ENCODE peak calls at places on chromosomes 5 and 9, in seven cellular contexts. One of them, this sample, is unnamed.

GRCh38 chr5:120152472-120152871 is 311.6 kb upstream of the PRR16 start:
- DNase-seq in heart left ventricle: no peak
- DNase-seq in cardiac fibroblast: peak; percentile 79
- DNase-seq in SK-N-SH: no peak
- DNase-seq in MM.1S: no peak
- DNase-seq in CD8-positive, alpha-beta memory T cell: no peak
- DNase-seq in fibroblast of villous mesenchyme: peak; percentile 81
- DNase-seq in this sample: no peak

GRCh38 chr5:40672440-40672839 is 7.3 kb upstream of the PTGER4 start:
- DNase-seq in heart left ventricle: no peak
- DNase-seq in cardiac fibroblast: no peak
- DNase-seq in SK-N-SH: no peak
- DNase-seq in MM.1S: no peak
- DNase-seq in CD8-positive, alpha-beta memory T cell: no peak
- DNase-seq in fibroblast of villous mesenchyme: no peak
- DNase-seq in this sample: no peak

GRCh38 chr9:88478236-88478635 is 56.7 kb upstream of the NXNL2 start:
- DNase-seq in heart left ventricle: no peak
- DNase-seq in cardiac fibroblast: no peak
- DNase-seq in SK-N-SH: no peak
- DNase-seq in MM.1S: no peak
- DNase-seq in CD8-positive, alpha-beta memory T cell: no peak
- DNase-seq in fibroblast of villous mesenchyme: no peak
- DNase-seq in this sample: no peak

GRCh38 chr9:113796651-113797426 is 79.3 kb upstream of the ZNF618 start:
- DNase-seq in heart left ventricle: no peak
- DNase-seq in cardiac fibroblast: no peak
- DNase-seq in SK-N-SH: no peak
- DNase-seq in MM.1S: no peak
- DNase-seq in CD8-positive, alpha-beta memory T cell: no peak
- DNase-seq in fibroblast of villous mesenchyme: no peak
- DNase-seq in this sample: no peak

GRCh38 chr9:16743375-16743774 is 127.1 kb downstream of the BNC2 start:
- DNase-seq in heart left ventricle: no peak
- DNase-seq in cardiac fibroblast: no peak
- DNase-seq in SK-N-SH: no peak
- DNase-seq in MM.1S: peak; percentile 53
- DNase-seq in CD8-positive, alpha-beta memory T cell: no peak
- DNase-seq in fibroblast of villous mesenchyme: no peak
- DNase-seq in this sample: no peak

GRCh38 chr9:90933468-90933867 is 131.8 kb downstream of the SYK start:
- DNase-seq in heart left ventricle: no peak
- DNase-seq in cardiac fibroblast: no peak
- DNase-seq in SK-N-SH: no peak
- DNase-seq in MM.1S: no peak
- DNase-seq in CD8-positive, alpha-beta memory T cell: no peak
- DNase-seq in fibroblast of villous mesenchyme: no peak
- DNase-seq in this sample: no peak

GRCh38 chr9:96241391-96241809 is 60.6 kb downstream of the HSD17B3 start:
- DNase-seq in heart left ventricle: no peak
- DNase-seq in cardiac fibroblast: no peak
- DNase-seq in SK-N-SH: no peak
- DNase-seq in MM.1S: peak; percentile 81
- DNase-seq in CD8-positive, alpha-beta memory T cell: peak; percentile 52
- DNase-seq in fibroblast of villous mesenchyme: no peak
- DNase-seq in this sample: no peak

GRCh38 chr9:64061013-64061627 is 1223.9 kb downstream of the FOXD4L5 start:
- DNase-seq in heart left ventricle: no peak
- DNase-seq in cardiac fibroblast: no peak
- DNase-seq in SK-N-SH: peak; percentile 61
- DNase-seq in MM.1S: no peak
- DNase-seq in CD8-positive, alpha-beta memory T cell: no peak
- DNase-seq in fibroblast of villous mesenchyme: no peak
- DNase-seq in this sample: no peak

GRCh38 chr9:126438757-126439401 is 112.2 kb downstream of the MVB12B start:
- DNase-seq in heart left ventricle: no peak
- DNase-seq in cardiac fibroblast: no peak
- DNase-seq in SK-N-SH: no peak
- DNase-seq in MM.1S: no peak
- DNase-seq in CD8-positive, alpha-beta memory T cell: no peak
- DNase-seq in fibroblast of villous mesenchyme: no peak
- DNase-seq in this sample: no peak

GRCh38 chr5:165881259-165881658 is 2375.8 kb downstream of the MAT2B start:
- DNase-seq in heart left ventricle: no peak
- DNase-seq in cardiac fibroblast: no peak
- DNase-seq in SK-N-SH: peak; percentile 14
- DNase-seq in MM.1S: peak; percentile 14
- DNase-seq in CD8-positive, alpha-beta memory T cell: no peak
- DNase-seq in fibroblast of villous mesenchyme: no peak
- DNase-seq in this sample: no peak

GRCh38 chr5:53362521-53362941 is 117.9 kb upstream of the FST start:
- DNase-seq in heart left ventricle: no peak
- DNase-seq in cardiac fibroblast: peak; percentile 98
- DNase-seq in SK-N-SH: no peak
- DNase-seq in MM.1S: no peak
- DNase-seq in CD8-positive, alpha-beta memory T cell: no peak
- DNase-seq in fibroblast of villous mesenchyme: peak; percentile 80
- DNase-seq in this sample: no peak

GRCh38 chr9:94875300-94876063 is 149.0 kb downstream of the AOPEP start:
- DNase-seq in heart left ventricle: no peak
- DNase-seq in cardiac fibroblast: no peak
- DNase-seq in SK-N-SH: no peak
- DNase-seq in MM.1S: peak; percentile 89
- DNase-seq in CD8-positive, alpha-beta memory T cell: no peak
- DNase-seq in fibroblast of villous mesenchyme: no peak
- DNase-seq in this sample: no peak

GRCh38 chr9:79246170-79246569 is 325.6 kb upstream of the TLE4 start:
- DNase-seq in heart left ventricle: no peak
- DNase-seq in cardiac fibroblast: no peak
- DNase-seq in SK-N-SH: no peak
- DNase-seq in MM.1S: no peak
- DNase-seq in CD8-positive, alpha-beta memory T cell: no peak
- DNase-seq in fibroblast of villous mesenchyme: no peak
- DNase-seq in this sample: no peak

GRCh38 chr9:121824651-121825480 is 173.4 kb downstream of the DAB2IP start:
- DNase-seq in heart left ventricle: no peak
- DNase-seq in cardiac fibroblast: peak; percentile 7
- DNase-seq in SK-N-SH: peak; percentile 64
- DNase-seq in MM.1S: no peak
- DNase-seq in CD8-positive, alpha-beta memory T cell: no peak
- DNase-seq in fibroblast of villous mesenchyme: peak; percentile 52
- DNase-seq in this sample: no peak

GRCh38 chr5:77390795-77391194 is 101.3 kb downstream of the WDR41 start:
- DNase-seq in heart left ventricle: no peak
- DNase-seq in cardiac fibroblast: peak; percentile 53
- DNase-seq in SK-N-SH: no peak
- DNase-seq in MM.1S: no peak
- DNase-seq in CD8-positive, alpha-beta memory T cell: no peak
- DNase-seq in fibroblast of villous mesenchyme: peak; percentile 18
- DNase-seq in this sample: no peak

GRCh38 chr9:113990975-113991471 is 87.1 kb downstream of the AMBP start:
- DNase-seq in heart left ventricle: no peak
- DNase-seq in cardiac fibroblast: peak; percentile 55
- DNase-seq in SK-N-SH: no peak
- DNase-seq in MM.1S: no peak
- DNase-seq in CD8-positive, alpha-beta memory T cell: no peak
- DNase-seq in fibroblast of villous mesenchyme: no peak
- DNase-seq in this sample: no peak

GRCh38 chr5:56479701-56480304 is 246.7 kb upstream of the ANKRD55 start:
- DNase-seq in heart left ventricle: no peak
- DNase-seq in cardiac fibroblast: no peak
- DNase-seq in SK-N-SH: peak; percentile 65
- DNase-seq in MM.1S: peak; percentile 26
- DNase-seq in CD8-positive, alpha-beta memory T cell: peak; percentile 13
- DNase-seq in fibroblast of villous mesenchyme: no peak
- DNase-seq in this sample: no peak

GRCh38 chr9:137757139-137757538 is 120.4 kb upstream of the CACNA1B start:
- DNase-seq in heart left ventricle: no peak
- DNase-seq in cardiac fibroblast: no peak
- DNase-seq in SK-N-SH: peak; percentile 51
- DNase-seq in MM.1S: no peak
- DNase-seq in CD8-positive, alpha-beta memory T cell: no peak
- DNase-seq in fibroblast of villous mesenchyme: peak; percentile 47
- DNase-seq in this sample: no peak

GRCh38 chr5:33317271-33317670 is 123.5 kb upstream of the TARS1 start:
- DNase-seq in heart left ventricle: no peak
- DNase-seq in cardiac fibroblast: peak; percentile 60
- DNase-seq in SK-N-SH: no peak
- DNase-seq in MM.1S: no peak
- DNase-seq in CD8-positive, alpha-beta memory T cell: no peak
- DNase-seq in fibroblast of villous mesenchyme: peak; percentile 47
- DNase-seq in this sample: no peak

GRCh38 chr5:149550608-149551226 is 522 bp downstream of the CSNK1A1 start:
- DNase-seq in heart left ventricle: peak; percentile 37
- DNase-seq in cardiac fibroblast: peak; percentile 22
- DNase-seq in SK-N-SH: peak; percentile 39
- DNase-seq in MM.1S: peak; percentile 30
- DNase-seq in CD8-positive, alpha-beta memory T cell: no peak
- DNase-seq in fibroblast of villous mesenchyme: peak; percentile 22
- DNase-seq in this sample: no peak

GRCh38 chr5:45205403-45205961 is 396.7 kb downstream of the MRPS30 start:
- DNase-seq in heart left ventricle: no peak
- DNase-seq in cardiac fibroblast: no peak
- DNase-seq in SK-N-SH: no peak
- DNase-seq in MM.1S: no peak
- DNase-seq in CD8-positive, alpha-beta memory T cell: no peak
- DNase-seq in fibroblast of villous mesenchyme: no peak
- DNase-seq in this sample: no peak

GRCh38 chr5:30502277-30502676 is 691.2 kb upstream of the CDH6 start:
- DNase-seq in heart left ventricle: no peak
- DNase-seq in cardiac fibroblast: peak; percentile 0
- DNase-seq in SK-N-SH: no peak
- DNase-seq in MM.1S: no peak
- DNase-seq in CD8-positive, alpha-beta memory T cell: no peak
- DNase-seq in fibroblast of villous mesenchyme: no peak
- DNase-seq in this sample: no peak

GRCh38 chr5:141816598-141817399 is 61.4 kb downstream of the PCDH1 start:
- DNase-seq in heart left ventricle: peak; percentile 52
- DNase-seq in cardiac fibroblast: peak; percentile 36
- DNase-seq in SK-N-SH: no peak
- DNase-seq in MM.1S: no peak
- DNase-seq in CD8-positive, alpha-beta memory T cell: no peak
- DNase-seq in fibroblast of villous mesenchyme: no peak
- DNase-seq in this sample: no peak

GRCh38 chr5:154198611-154199230 is 8.2 kb downstream of the GALNT10 start:
- DNase-seq in heart left ventricle: no peak
- DNase-seq in cardiac fibroblast: peak; percentile 58
- DNase-seq in SK-N-SH: no peak
- DNase-seq in MM.1S: no peak
- DNase-seq in CD8-positive, alpha-beta memory T cell: no peak
- DNase-seq in fibroblast of villous mesenchyme: peak; percentile 43
- DNase-seq in this sample: no peak

GRCh38 chr9:138047469-138048040 is 170.0 kb downstream of the CACNA1B start:
- DNase-seq in heart left ventricle: no peak
- DNase-seq in cardiac fibroblast: no peak
- DNase-seq in SK-N-SH: peak; percentile 7
- DNase-seq in MM.1S: no peak
- DNase-seq in CD8-positive, alpha-beta memory T cell: no peak
- DNase-seq in fibroblast of villous mesenchyme: no peak
- DNase-seq in this sample: no peak

DNA sequence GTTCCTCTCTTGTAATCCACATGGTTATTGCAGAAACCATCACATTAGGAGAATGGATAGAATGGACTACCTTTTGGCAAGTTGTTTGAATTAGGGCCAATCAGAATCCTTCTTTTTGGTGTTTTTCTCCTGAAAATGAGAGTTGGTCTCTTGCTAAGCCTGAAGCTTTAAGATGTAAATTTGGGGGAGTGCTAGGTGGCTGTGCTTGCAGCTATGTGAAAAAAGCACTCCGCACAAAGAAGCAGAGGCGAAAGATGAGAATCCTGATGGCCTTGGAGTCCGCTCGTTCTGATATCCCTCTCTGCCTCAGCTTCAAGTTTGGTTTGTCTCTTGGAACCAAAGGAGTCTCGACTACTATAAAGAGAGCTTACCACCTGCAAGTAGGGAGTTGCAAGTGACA is 63.6 kb downstream of the INIP start:
- DNase-seq in heart left ventricle: no peak
- DNase-seq in cardiac fibroblast: no peak
- DNase-seq in SK-N-SH: no peak
- DNase-seq in MM.1S: no peak
- DNase-seq in CD8-positive, alpha-beta memory T cell: no peak
- DNase-seq in fibroblast of villous mesenchyme: no peak
- DNase-seq in this sample: no peak
- H3K4me3 ChIP-seq in heart left ventricle: no peak overlapping the region
- H3K4me3 ChIP-seq in cardiac fibroblast: no peak overlapping the region
- H3K4me3 ChIP-seq in SK-N-SH: no peak overlapping the region
- H3K4me3 ChIP-seq in MM.1S: no peak overlapping the region
- H3K4me3 ChIP-seq in CD8-positive, alpha-beta memory T cell: no peak overlapping the region
- H3K4me3 ChIP-seq in fibroblast of villous mesenchyme: no peak overlapping the region
- H3K4me3 ChIP-seq in this sample: no peak overlapping the region

GRCh38 chr5:140633081-140633471 is at the start of gene CD14:
- DNase-seq in heart left ventricle: no peak
- DNase-seq in cardiac fibroblast: peak; percentile 46
- DNase-seq in SK-N-SH: no peak
- DNase-seq in MM.1S: no peak
- DNase-seq in CD8-positive, alpha-beta memory T cell: peak; percentile 11
- DNase-seq in fibroblast of villous mesenchyme: peak; percentile 46
- DNase-seq in this sample: peak; percentile 68
- H3K4me3 ChIP-seq in heart left ventricle: peak within 1 kb of the TSS; percentile 56
- H3K4me3 ChIP-seq in cardiac fibroblast: peak within 1 kb of the TSS; percentile 48
- H3K4me3 ChIP-seq in SK-N-SH: no peak within 1 kb of the TSS
- H3K4me3 ChIP-seq in MM.1S: peak within 1 kb of the TSS; percentile 59
- H3K4me3 ChIP-seq in CD8-positive, alpha-beta memory T cell: peak within 1 kb of the TSS; percentile 74
- H3K4me3 ChIP-seq in fibroblast of villous mesenchyme: peak within 1 kb of the TSS; percentile 45
- H3K4me3 ChIP-seq in this sample: peak within 1 kb of the TSS; percentile 49

GRCh38 chr9:109315889-109316640 is 4.8 kb downstream of the EPB41L4B start:
- DNase-seq in heart left ventricle: peak; percentile 69
- DNase-seq in cardiac fibroblast: peak; percentile 65
- DNase-seq in SK-N-SH: no peak
- DNase-seq in MM.1S: no peak
- DNase-seq in CD8-positive, alpha-beta memory T cell: no peak
- DNase-seq in fibroblast of villous mesenchyme: no peak
- DNase-seq in this sample: no peak

GRCh38 chr9:109313351-109313750 is 7.5 kb downstream of the EPB41L4B start:
- DNase-seq in heart left ventricle: no peak
- DNase-seq in cardiac fibroblast: no peak
- DNase-seq in SK-N-SH: no peak
- DNase-seq in MM.1S: no peak
- DNase-seq in CD8-positive, alpha-beta memory T cell: no peak
- DNase-seq in fibroblast of villous mesenchyme: no peak
- DNase-seq in this sample: no peak

GRCh38 chr9:109315480-109315879 is 5.4 kb downstream of the EPB41L4B start:
- DNase-seq in heart left ventricle: no peak
- DNase-seq in cardiac fibroblast: no peak
- DNase-seq in SK-N-SH: no peak
- DNase-seq in MM.1S: no peak
- DNase-seq in CD8-positive, alpha-beta memory T cell: no peak
- DNase-seq in fibroblast of villous mesenchyme: no peak
- DNase-seq in this sample: no peak

GRCh38 chr9:109312783-109313182 is 8.1 kb downstream of the EPB41L4B start:
- DNase-seq in heart left ventricle: no peak
- DNase-seq in cardiac fibroblast: no peak
- DNase-seq in SK-N-SH: no peak
- DNase-seq in MM.1S: no peak
- DNase-seq in CD8-positive, alpha-beta memory T cell: no peak
- DNase-seq in fibroblast of villous mesenchyme: no peak
- DNase-seq in this sample: no peak

GRCh38 chr9:109314011-109314531 is 6.8 kb downstream of the EPB41L4B start:
- DNase-seq in heart left ventricle: no peak
- DNase-seq in cardiac fibroblast: no peak
- DNase-seq in SK-N-SH: no peak
- DNase-seq in MM.1S: no peak
- DNase-seq in CD8-positive, alpha-beta memory T cell: no peak
- DNase-seq in fibroblast of villous mesenchyme: no peak
- DNase-seq in this sample: no peak
- H3K4me3 ChIP-seq in heart left ventricle: no peak overlapping the region
- H3K4me3 ChIP-seq in cardiac fibroblast: no peak overlapping the region
- H3K4me3 ChIP-seq in SK-N-SH: no peak overlapping the region
- H3K4me3 ChIP-seq in MM.1S: no peak overlapping the region
- H3K4me3 ChIP-seq in CD8-positive, alpha-beta memory T cell: no peak overlapping the region
- H3K4me3 ChIP-seq in fibroblast of villous mesenchyme: no peak overlapping the region
- H3K4me3 ChIP-seq in this sample: no peak overlapping the region

GRCh38 chr5:126003309-126003708 is 419.9 kb upstream of the GRAMD2B start:
- DNase-seq in heart left ventricle: peak; percentile 37
- DNase-seq in cardiac fibroblast: peak; percentile 95
- DNase-seq in SK-N-SH: no peak
- DNase-seq in MM.1S: no peak
- DNase-seq in CD8-positive, alpha-beta memory T cell: no peak
- DNase-seq in fibroblast of villous mesenchyme: peak; percentile 71
- DNase-seq in this sample: no peak
- H3K4me3 ChIP-seq in heart left ventricle: no peak overlapping the region
- H3K4me3 ChIP-seq in cardiac fibroblast: no peak overlapping the region
- H3K4me3 ChIP-seq in SK-N-SH: no peak overlapping the region
- H3K4me3 ChIP-seq in MM.1S: no peak overlapping the region
- H3K4me3 ChIP-seq in CD8-positive, alpha-beta memory T cell: no peak overlapping the region
- H3K4me3 ChIP-seq in fibroblast of villous mesenchyme: no peak overlapping the region
- H3K4me3 ChIP-seq in this sample: no peak overlapping the region